ENCODE peak calls at places on chromosomes 12 and 14, in ten cellular contexts. O is OCI-LY7, Z is left ventricle myocardium inferior, U is A549, X is AG04450, R is HepG2, W is psoas muscle, S is tibial nerve, G is heart right ventricle, K is H9. B is an unnamed sample.

GRCh38 chr12:85979641-85980040 is 105.5 kb downstream of the NTS start:
- DNase-seq in O (no peak), Z (no peak), U (no peak), X (no peak), R (no peak), W (no peak), S (no peak), G (no peak), K (no peak), B (no peak)

GRCh38 chr14:105087963-105088811 is 23.0 kb upstream of the GPR132 start:
- DNase-seq in O (no peak), Z (peak; percentile 62), U (peak; percentile 60), X (no peak), R (peak; percentile 40), W (no peak), S (no peak), G (peak; percentile 73), K (peak; percentile 65), B (peak; percentile 90)

GRCh38 chr12:27967551-27968054 is 4.9 kb downstream of the PTHLH start:
- DNase-seq in O (no peak), Z (no peak), U (no peak), X (no peak), R (no peak), W (no peak), S (no peak), G (no peak), K (no peak), B (no peak)

GRCh38 chr14:89956294-89957009 is 725 bp downstream of the TDP1 start:
- DNase-seq in O (peak; percentile 85), Z (peak; percentile 23), U (no peak), X (peak; percentile 56), R (peak; percentile 46), W (peak; percentile 78), S (no peak), G (peak; percentile 31), K (peak; percentile 62), B (peak; percentile 80)

GRCh38 chr12:75259170-75259569 is 49.5 kb upstream of the KCNC2 start:
- DNase-seq in O (no peak), Z (no peak), U (no peak), X (no peak), R (no peak), W (no peak), S (no peak), G (no peak), K (no peak), B (no peak)

GRCh38 chr12:132258543-132258942 is 70.8 kb downstream of the GALNT9 start:
- DNase-seq in O (no peak), Z (no peak), U (no peak), X (no peak), R (no peak), W (no peak), S (no peak), G (peak; percentile 9), K (no peak), B (no peak)

GRCh38 chr12:89183985-89184435 is 168.3 kb downstream of the DUSP6 start:
- DNase-seq in O (no peak), Z (peak; percentile 41), U (no peak), X (peak; percentile 15), R (no peak), W (peak; percentile 79), S (peak; percentile 15), G (peak; percentile 20), K (no peak), B (peak; percentile 38)

GRCh38 chr14:33430414-33430813 is 491.7 kb downstream of the NPAS3 start:
- DNase-seq in O (no peak), Z (no peak), U (no peak), X (no peak), R (no peak), W (no peak), S (no peak), G (no peak), K (no peak), B (no peak)

GRCh38 chr14:95998656-95999055 is 40.5 kb upstream of the C14orf132 start:
- DNase-seq in O (peak; percentile 10), Z (no peak), U (no peak), X (peak; percentile 13), R (no peak), W (no peak), S (no peak), G (no peak), K (no peak), B (no peak)

GRCh38 chr14:96002511-96002884 is 36.7 kb upstream of the C14orf132 start:
- DNase-seq in O (no peak), Z (no peak), U (no peak), X (no peak), R (no peak), W (no peak), S (no peak), G (no peak), K (no peak), B (no peak)

DNA sequence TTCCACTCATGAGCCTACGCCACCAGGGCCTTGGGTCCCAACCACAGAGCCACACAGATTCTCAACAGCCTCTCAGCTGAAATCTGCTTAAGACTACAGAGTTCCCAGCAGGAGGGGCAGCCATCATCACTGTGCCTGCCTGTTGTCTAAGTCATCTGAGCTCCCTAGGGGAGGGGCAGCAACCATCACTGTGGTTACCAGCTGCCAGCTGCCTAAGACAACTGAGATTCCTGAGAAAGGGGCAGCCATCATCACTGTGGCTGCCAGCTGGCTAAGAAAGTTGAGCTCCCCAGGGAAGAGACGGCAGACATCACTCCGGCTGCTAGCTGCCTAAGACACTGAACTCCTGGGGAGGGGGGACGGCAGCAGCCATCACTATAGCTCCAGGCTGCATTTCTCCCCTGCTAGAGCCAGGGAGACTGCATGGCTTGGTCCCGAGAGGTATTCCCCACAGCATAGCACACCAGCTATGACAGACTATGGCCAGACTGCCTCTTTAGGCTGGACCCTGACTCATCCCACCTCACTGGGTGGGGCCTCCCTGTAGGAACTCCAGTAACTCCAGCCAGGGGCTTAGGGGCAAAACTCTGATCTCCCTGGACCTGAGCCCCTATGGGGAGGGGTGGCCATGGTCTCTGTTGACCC is 37.2 kb upstream of the C14orf132 start:
- DNase-seq in O (no peak), Z (no peak), U (no peak), X (no peak), R (no peak), W (no peak), S (no peak), G (no peak), K (peak; percentile 34), B (no peak)
- H3K27ac ChIP-seq in O (no peak overlapping the region), Z (no peak overlapping the region), U (no peak overlapping the region), X (no peak overlapping the region), R (no peak overlapping the region), W (no peak overlapping the region), S (no peak overlapping the region), G (no peak overlapping the region), K (no peak overlapping the region), B (no peak overlapping the region)

GRCh38 chr12:19893514-19893913 is 454.2 kb downstream of the AEBP2 start:
- DNase-seq in O (no peak), Z (no peak), U (peak; percentile 27), X (peak; percentile 7), R (no peak), W (no peak), S (no peak), G (no peak), K (no peak), B (peak; percentile 35)
- TF ChIP-seq CTCF in O (no peak), Z (peak; percentile 41), U (peak; percentile 33), X (peak; percentile 35), R (peak; percentile 41), W (no peak), S (no peak), G (no peak), K (peak; percentile 33), B (peak; percentile 34)

GRCh38 chr12:30967026-30967425 is 40.5 kb downstream of the TSPAN11 start:
- DNase-seq in O (no peak), Z (no peak), U (no peak), X (no peak), R (no peak), W (peak; percentile 4), S (no peak), G (no peak), K (no peak), B (no peak)

GRCh38 chr12:30970559-30971202 is 44.1 kb downstream of the TSPAN11 start:
- DNase-seq in O (no peak), Z (peak; percentile 22), U (no peak), X (no peak), R (no peak), W (peak; percentile 38), S (no peak), G (no peak), K (no peak), B (peak; percentile 34)

GRCh38 chr12:30968211-30968610 is 41.7 kb downstream of the TSPAN11 start:
- DNase-seq in O (no peak), Z (no peak), U (no peak), X (no peak), R (no peak), W (peak; percentile 26), S (no peak), G (no peak), K (no peak), B (no peak)

GRCh38 chr12:30969606-30970395 is 43.3 kb downstream of the TSPAN11 start:
- DNase-seq in O (no peak), Z (no peak), U (no peak), X (no peak), R (no peak), W (peak; percentile 34), S (no peak), G (no peak), K (no peak), B (no peak)

GRCh38 chr12:30969006-30969405 is 42.5 kb downstream of the TSPAN11 start:
- DNase-seq in O (no peak), Z (no peak), U (no peak), X (no peak), R (no peak), W (peak; percentile 19), S (no peak), G (no peak), K (no peak), B (no peak)
- H3K27ac ChIP-seq in O (no peak overlapping the region), Z (no peak overlapping the region), U (no peak overlapping the region), X (no peak overlapping the region), R (no peak overlapping the region), W (no peak overlapping the region), S (no peak overlapping the region), G (peak overlapping the region; percentile 58), K (no peak overlapping the region), B (no peak overlapping the region)

GRCh38 chr12:5441497-5442236 is 9.8 kb downstream of the NTF3 start:
- DNase-seq in O (no peak), Z (no peak), U (no peak), X (peak; percentile 39), R (no peak), W (no peak), S (no peak), G (no peak), K (no peak), B (no peak)

GRCh38 chr12:5444520-5444919 is 12.6 kb downstream of the NTF3 start:
- DNase-seq in O (no peak), Z (no peak), U (no peak), X (no peak), R (no peak), W (no peak), S (no peak), G (no peak), K (no peak), B (no peak)

GRCh38 chr12:5440973-5441372 is 9.1 kb downstream of the NTF3 start:
- DNase-seq in O (no peak), Z (no peak), U (no peak), X (no peak), R (no peak), W (no peak), S (no peak), G (no peak), K (no peak), B (no peak)

GRCh38 chr12:5439788-5440300 is 7.9 kb downstream of the NTF3 start:
- DNase-seq in O (no peak), Z (no peak), U (no peak), X (no peak), R (no peak), W (no peak), S (no peak), G (no peak), K (no peak), B (no peak)

DNA sequence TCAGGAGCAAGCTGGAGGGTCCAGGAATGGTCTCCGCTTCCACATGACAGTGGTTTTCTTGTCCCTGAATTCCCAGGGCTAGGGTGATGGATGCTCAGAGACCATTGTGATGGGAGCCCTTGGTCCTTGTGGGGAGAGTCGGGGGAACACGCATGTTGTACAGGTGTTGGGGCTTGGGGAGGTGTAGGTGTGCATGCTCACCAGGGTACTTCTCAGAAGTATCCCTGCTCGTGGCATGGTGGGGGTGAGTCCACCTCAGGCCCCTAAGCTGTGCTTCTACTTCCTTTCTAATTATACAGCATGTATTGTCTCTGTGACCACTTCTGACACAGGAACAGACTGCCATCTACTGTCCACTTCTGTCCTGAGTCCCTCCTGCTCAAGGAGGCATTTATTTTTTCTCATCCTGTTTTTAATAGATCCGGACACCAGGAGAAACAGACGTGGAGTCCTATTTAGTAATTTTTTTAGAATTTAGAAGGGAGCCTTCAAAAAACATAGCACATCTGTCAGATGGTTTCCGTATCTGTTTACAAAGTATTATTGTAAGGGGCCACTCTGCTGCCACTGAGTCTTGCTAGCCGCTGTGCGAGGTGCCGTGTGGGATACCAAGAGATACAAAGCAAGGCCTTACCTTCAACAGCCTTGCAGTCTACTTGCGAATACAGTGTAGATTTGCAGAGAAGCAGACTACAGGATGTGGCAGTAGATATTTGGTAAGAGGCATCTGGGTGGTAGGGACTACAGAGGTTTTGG is 10.5 kb downstream of the NTF3 start:
- DNase-seq in O (peak; percentile 42), Z (no peak), U (peak; percentile 24), X (no peak), R (peak; percentile 34), W (no peak), S (no peak), G (no peak), K (no peak), B (peak; percentile 62)
- TF ChIP-seq CTCF in O (peak; percentile 73), Z (peak; percentile 84), U (peak; percentile 43), X (peak; percentile 57), R (peak; percentile 53), W (peak; percentile 75), S (peak; percentile 32), G (peak; percentile 65), K (peak; percentile 79), B (peak; percentile 74)